ENCODE peak calls at places on chromosomes 1 and 21, in four cellular contexts. T is aorta, B is PC-9, J is fibroblast of lung. I is an unnamed sample. For H3K9me3, the result is how much of the 10 kb centered on the place peaks cover.

GRCh38 chr1:40281852-40282251 is 23.8 kb downstream of the ZMPSTE24 start:
- DNase-seq in B (no peak), J (no peak), T (no peak), I (no peak)

GRCh38 chr21:34582506-34583150 is 32.3 kb downstream of the RCAN1 start:
- DNase-seq in B (no peak), J (peak), T (no peak), I (no peak)

GRCh38 chr1:229410692-229411433 is 23.0 kb downstream of the ACTA1 start:
- DNase-seq in B (peak), T (peak), J (peak), I (no peak)

GRCh38 chr1:53919675-53920066 is 25.7 kb downstream of the DIO1 start:
- DNase-seq in B (no peak), T (no peak), J (no peak), I (no peak)

GRCh38 chr1:204345941-204346678 is 13.6 kb downstream of the PLEKHA6 start:
- DNase-seq in J (no peak), B (no peak), T (no peak), I (no peak)

GRCh38 chr1:204651843-204652421 is 33.6 kb downstream of the LRRN2 start:
- DNase-seq in T (no peak), B (no peak), J (no peak), I (no peak)

GRCh38 chr1:211495584-211495983 is 3.6 kb upstream of the RD3 start:
- DNase-seq in B (peak), T (peak), J (no peak), I (no peak)

GRCh38 chr1:107804134-107804533 is 160.8 kb downstream of the VAV3 start:
- DNase-seq in J (no peak), B (no peak), T (no peak), I (no peak)

GRCh38 chr1:168229893-168230292 is 4.1 kb downstream of the SFT2D2 start:
- DNase-seq in T (no peak), B (no peak), J (no peak), I (no peak)

GRCh38 chr1:197917553-197917812 is 311 bp downstream of the LHX9 start:
- DNase-seq in T (no peak), B (no peak), J (no peak), I (no peak)

GRCh38 chr1:200670215-200671118 is 760 bp upstream of the DDX59 start:
- DNase-seq in J (peak), T (no peak), B (no peak), I (no peak)

GRCh38 chr1:87159378-87159915 is 169.2 kb upstream of the LMO4 start:
- DNase-seq in B (no peak), T (no peak), J (no peak), I (no peak)

GRCh38 chr21:26170471-26171309 is at the start of gene APP:
- DNase-seq in J (peak), T (peak), B (peak), I (peak)

GRCh38 chr1:89978763-89979162 is 16.1 kb upstream of the ZNF326 start:
- DNase-seq in B (no peak), T (no peak), J (no peak), I (no peak)

GRCh38 chr21:37380349-37381323 is 14.1 kb downstream of the DYRK1A start:
- DNase-seq in B (no peak), J (no peak), T (no peak), I (no peak)

GRCh38 chr1:118049981-118050380 is 120.4 kb downstream of the WDR3 start:
- DNase-seq in J (no peak), B (no peak), T (no peak), I (no peak)

GRCh38 chr1:53107570-53108322 is 34.7 kb downstream of the SLC1A7 start:
- DNase-seq in T (no peak), B (peak), J (peak), I (no peak)

GRCh38 chr1:18955442-18956188 is 861 bp downstream of the IFFO2 start:
- DNase-seq in B (peak), T (no peak), J (no peak), I (peak)

GRCh38 chr1:173052681-173053196 is 2.0 kb upstream of the TNFSF18 start:
- DNase-seq in B (peak), J (no peak), T (no peak), I (no peak)

GRCh38 chr21:25313891-25314646 is 293.2 kb downstream of the MRPL39 start:
- DNase-seq in J (peak), T (no peak), B (no peak), I (no peak)

GRCh38 chr21:39575778-39576177 is 37.0 kb upstream of the B3GALT5 start:
- DNase-seq in J (no peak), T (no peak), B (no peak), I (no peak)

GRCh38 chr1:156385534-156386031 is 16.6 kb downstream of the RHBG start:
- DNase-seq in T (peak), B (peak), J (peak), I (peak)

GRCh38 chr1:11594222-11594621 is 60.0 kb downstream of the FBXO2 start:
- DNase-seq in B (no peak), J (peak), T (no peak), I (no peak)

GRCh38 chr1:161730050-161730564 is 8.8 kb downstream of the FCRLB start:
- DNase-seq in J (no peak), B (no peak), T (no peak), I (no peak)

GRCh38 chr1:185419718-185420117 is 102.7 kb upstream of the IVNS1ABP start:
- DNase-seq in J (no peak), B (no peak), T (no peak), I (no peak)

GRCh38 chr1:27284425-27285287 is 37.3 kb upstream of the TMEM222 start:
- DNase-seq in T (peak), B (peak), J (peak), I (peak)

GRCh38 chr1:99441234-99442095 is 177.2 kb downstream of the PLPPR4 start:
- DNase-seq in T (no peak), J (peak), B (no peak), I (no peak)
- H3K27ac ChIP-seq in T (no peak), J (no peak), B (no peak), I (no peak)

GRCh38 chr1:152906023-152906565 is 2.3 kb upstream of the IVL start:
- DNase-seq in T (no peak), J (peak), B (peak), I (no peak)
- H3K9me3 ChIP-seq in T (under half), J (under half), B (under half), I (under half)

DNA sequence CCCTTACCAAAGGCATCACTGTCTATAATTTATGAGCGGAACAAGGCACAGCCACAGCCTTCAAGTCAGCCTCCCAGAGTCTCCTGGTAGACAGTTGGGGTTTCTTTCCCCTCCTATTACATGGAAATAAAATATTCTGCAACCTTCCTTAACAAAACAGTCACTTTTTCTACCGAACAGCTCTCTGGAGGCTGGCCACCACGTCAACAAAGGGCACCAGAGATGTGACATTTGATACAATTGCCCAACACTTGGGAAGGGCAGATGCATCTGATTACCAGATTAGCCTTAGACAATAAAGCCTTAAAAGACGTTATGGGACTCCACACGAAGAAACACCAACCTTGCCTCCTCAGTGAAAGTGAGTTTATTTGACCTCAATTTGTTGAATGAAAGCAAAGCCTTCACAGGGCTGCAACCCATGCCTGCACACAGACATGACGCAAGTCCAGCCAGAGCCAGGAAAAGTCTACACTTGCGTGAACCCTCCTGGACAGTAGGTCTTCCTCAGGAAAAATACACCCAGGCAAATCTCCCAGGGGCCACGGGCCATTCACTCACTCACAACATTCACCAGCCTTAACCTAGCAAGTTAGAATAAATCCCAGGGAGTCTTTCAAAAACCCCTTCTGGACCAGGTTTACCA is 136.1 kb downstream of the TGFBR3 start:
- DNase-seq in J (no peak), B (no peak), T (no peak), I (no peak)
- H3K27ac ChIP-seq in J (no peak), B (no peak), T (no peak), I (no peak)

GRCh38 chr1:5690291-5690690 is 301.9 kb downstream of the NPHP4 start:
- DNase-seq in B (no peak), J (no peak), T (peak), I (no peak)
- H3K9me3 ChIP-seq in B (under half), J (under half), T (under half), I (under half)

DNA sequence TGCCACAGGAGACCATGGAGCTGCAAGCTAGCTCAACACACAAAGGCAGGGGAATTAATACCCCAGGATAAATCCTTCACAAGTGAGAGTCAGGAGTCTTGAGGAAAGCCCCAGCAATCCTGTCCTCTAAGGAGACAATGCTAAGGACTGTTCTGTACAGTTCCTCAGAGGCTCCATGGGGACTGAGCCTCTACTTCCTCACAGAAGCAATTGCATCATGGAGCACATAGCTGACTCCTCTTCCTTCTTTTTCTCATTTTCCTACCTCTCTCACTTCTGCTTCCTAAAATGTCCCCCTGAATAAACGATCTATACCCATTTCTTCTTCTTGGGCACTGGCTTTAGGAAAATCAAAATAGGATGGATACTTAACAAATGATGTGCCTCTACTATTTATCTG is 19.0 kb upstream of the CHRM3 start:
- DNase-seq in B (no peak), J (no peak), T (no peak), I (no peak)
- H3K27ac ChIP-seq in B (no peak), J (no peak), T (no peak), I (no peak)

DNA sequence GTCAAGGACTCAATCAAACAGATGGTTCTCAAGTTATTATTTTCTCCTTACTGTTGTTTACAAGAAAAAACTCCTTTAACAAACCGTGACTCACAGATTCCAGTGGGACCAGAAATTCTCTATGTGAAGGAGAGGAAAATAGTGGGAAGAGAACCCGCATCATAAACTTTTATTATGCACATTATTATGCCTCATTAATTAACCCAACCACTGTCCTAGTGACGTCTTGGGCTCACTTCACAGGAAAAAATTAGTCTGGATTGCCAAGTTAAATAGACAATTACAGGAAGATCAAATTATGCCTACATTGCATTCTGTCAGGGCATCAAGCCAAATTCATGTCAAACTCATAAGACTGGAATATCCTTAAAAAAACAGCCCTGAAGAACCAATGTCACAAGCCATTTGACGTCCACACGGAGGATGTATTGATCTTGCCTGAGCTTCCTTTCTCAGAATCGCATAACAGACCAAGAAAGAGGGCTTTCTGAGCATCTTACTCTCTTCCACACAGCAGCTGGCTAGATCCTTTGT is 347.8 kb downstream of the DUSP10 start:
- DNase-seq in J (peak), T (no peak), B (no peak), I (no peak)
- H3K9me3 ChIP-seq in J (under half), T (under half), B (under half), I (under half)